ENCODE peak calls at places on chromosome 9, in nine cellular contexts. Y is PC-9; U is naive thymus-derived CD4-positive, alpha-beta T cell; Q is pancreas; B is transverse colon; D is heart right ventricle; L is CD4-positive, CD25-positive, alpha-beta regulatory T cell; E is mesenchymal stem cell; F is left lung. C is an unnamed sample.

GRCh38 chr9:133120343-133121199 is 469 bp downstream of the RALGDS start:
- DNase-seq in Y (no peak), U (no peak), Q (peak; percentile 61), B (no peak), D (peak; percentile 25), L (no peak), E (no peak), F (peak; percentile 60), C (no peak)

GRCh38 chr9:111853450-111853827 is 43.2 kb upstream of the UGCG start:
- DNase-seq in Y (no peak), U (no peak), Q (no peak), B (no peak), D (no peak), L (no peak), E (no peak), F (no peak), C (no peak)

GRCh38 chr9:101235105-101235866 is 149.5 kb downstream of the BAAT start:
- DNase-seq in Y (no peak), U (no peak), Q (no peak), B (no peak), D (no peak), L (no peak), E (no peak), F (no peak), C (no peak)

GRCh38 chr9:135030711-135031245 is 56.7 kb upstream of the OLFM1 start:
- DNase-seq in Y (no peak), U (no peak), Q (no peak), B (no peak), D (no peak), L (no peak), E (no peak), F (no peak), C (no peak)

GRCh38 chr9:16361118-16361517 is 509.4 kb downstream of the BNC2 start:
- DNase-seq in Y (no peak), U (no peak), Q (no peak), B (no peak), D (no peak), L (no peak), E (no peak), F (no peak), C (no peak)

GRCh38 chr9:111661150-111661801 is at the start of gene GNG10:
- DNase-seq in Y (peak; percentile 69), U (peak; percentile 72), Q (peak; percentile 61), B (peak; percentile 65), D (peak; percentile 73), L (peak; percentile 72), E (peak; percentile 62), F (peak; percentile 95), C (peak; percentile 55)

GRCh38 chr9:131080589-131080988 is 15.7 kb upstream of the AIF1L start:
- DNase-seq in Y (peak; percentile 60), U (no peak), Q (no peak), B (no peak), D (no peak), L (no peak), E (no peak), F (no peak), C (no peak)

GRCh38 chr9:125329978-125330377 is 68.4 kb downstream of the GAPVD1 start:
- DNase-seq in Y (no peak), U (no peak), Q (no peak), B (no peak), D (no peak), L (no peak), E (no peak), F (no peak), C (no peak)

GRCh38 chr9:7656648-7657047 is 142.9 kb downstream of the DMAC1 start:
- DNase-seq in Y (no peak), U (no peak), Q (no peak), B (peak; percentile 13), D (no peak), L (no peak), E (no peak), F (no peak), C (no peak)

GRCh38 chr9:130313103-130313858 is 47.7 kb downstream of the HMCN2 start:
- DNase-seq in Y (peak; percentile 60), U (no peak), Q (no peak), B (no peak), D (no peak), L (no peak), E (no peak), F (peak; percentile 46), C (no peak)

DNA sequence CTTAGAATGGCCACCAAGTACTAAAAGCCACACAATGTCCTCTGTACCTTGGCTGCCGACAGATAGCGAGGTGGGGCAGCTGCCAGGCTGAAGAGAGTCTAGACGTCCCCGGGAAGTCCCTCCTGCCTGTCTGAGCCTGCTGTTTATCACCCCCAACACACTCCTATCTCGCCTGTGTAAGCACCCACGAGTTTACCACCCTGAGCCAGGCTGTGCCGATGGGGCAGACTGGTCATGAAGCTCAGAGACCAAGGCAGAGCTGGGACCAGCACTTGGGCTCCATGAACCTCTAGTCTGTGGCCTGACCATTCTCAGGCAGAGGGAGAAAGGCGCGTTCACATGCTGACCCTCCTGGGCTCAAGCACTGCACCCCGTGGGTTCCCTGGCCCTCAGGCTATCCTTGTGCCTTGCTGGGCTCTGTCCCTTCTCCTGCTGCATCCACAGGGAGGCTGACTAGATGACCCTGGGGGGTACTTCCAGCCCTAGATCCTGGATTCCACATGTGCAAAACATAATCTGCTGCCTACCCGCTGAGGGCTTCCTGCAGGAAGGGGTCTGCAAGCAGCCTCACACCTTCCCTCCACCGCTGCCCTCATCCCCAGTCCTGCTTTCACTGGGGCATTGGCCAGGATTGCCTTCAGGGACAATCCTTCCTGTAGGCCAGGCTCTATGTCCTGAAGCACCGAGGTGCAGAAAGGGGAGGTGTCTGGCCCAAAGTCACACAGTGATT is 18.6 kb upstream of the SLC25A51 start:
- DNase-seq in Y (no peak), U (no peak), Q (no peak), B (no peak), D (peak; percentile 39), L (no peak), E (no peak), F (peak; percentile 31), C (no peak)
- H3K27ac ChIP-seq in Y (no peak overlapping the region), U (no peak overlapping the region), Q (peak overlapping the region; percentile 55), B (no peak overlapping the region), D (no peak overlapping the region), L (no peak overlapping the region), E (peak overlapping the region; percentile 6), F (peak overlapping the region; percentile 13), C (no peak overlapping the region)

GRCh38 chr9:71783120-71783523 is 14.8 kb upstream of the CEMIP2 start:
- DNase-seq in Y (peak; percentile 45), U (peak; percentile 83), Q (no peak), B (peak; percentile 69), D (peak; percentile 12), L (peak; percentile 89), E (no peak), F (no peak), C (peak; percentile 82)

GRCh38 chr9:71778085-71778484 is 9.8 kb upstream of the CEMIP2 start:
- DNase-seq in Y (no peak), U (no peak), Q (no peak), B (no peak), D (no peak), L (no peak), E (no peak), F (no peak), C (no peak)

GRCh38 chr9:71781391-71781790 is 13.1 kb upstream of the CEMIP2 start:
- DNase-seq in Y (no peak), U (no peak), Q (no peak), B (no peak), D (no peak), L (no peak), E (no peak), F (no peak), C (no peak)

DNA sequence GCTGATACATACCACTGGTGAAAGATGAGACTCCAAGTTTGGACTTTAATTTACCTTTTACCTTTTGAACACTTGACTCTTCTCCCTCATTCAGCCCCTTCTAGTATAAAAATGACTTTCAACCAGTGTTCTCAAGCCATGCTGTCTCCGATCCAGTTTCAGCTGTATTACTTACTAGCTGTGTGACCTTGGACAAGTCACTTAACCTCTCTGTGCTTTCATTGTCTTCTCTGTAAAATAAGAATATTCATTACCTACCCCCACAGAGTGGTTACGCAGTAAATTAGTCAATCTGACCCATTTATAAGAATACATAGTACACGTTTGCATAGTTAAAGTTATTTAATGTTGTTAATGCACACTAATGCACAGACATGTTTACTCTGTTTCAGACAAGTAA is 12.6 kb upstream of the CEMIP2 start:
- DNase-seq in Y (no peak), U (no peak), Q (no peak), B (no peak), D (no peak), L (no peak), E (no peak), F (no peak), C (no peak)
- H3K4me3 ChIP-seq in Y (no peak overlapping the region), U (no peak overlapping the region), Q (no peak overlapping the region), B (no peak overlapping the region), D (no peak overlapping the region), L (peak overlapping the region; percentile 46), E (no peak overlapping the region), F (no peak overlapping the region), C (no peak overlapping the region)

DNA sequence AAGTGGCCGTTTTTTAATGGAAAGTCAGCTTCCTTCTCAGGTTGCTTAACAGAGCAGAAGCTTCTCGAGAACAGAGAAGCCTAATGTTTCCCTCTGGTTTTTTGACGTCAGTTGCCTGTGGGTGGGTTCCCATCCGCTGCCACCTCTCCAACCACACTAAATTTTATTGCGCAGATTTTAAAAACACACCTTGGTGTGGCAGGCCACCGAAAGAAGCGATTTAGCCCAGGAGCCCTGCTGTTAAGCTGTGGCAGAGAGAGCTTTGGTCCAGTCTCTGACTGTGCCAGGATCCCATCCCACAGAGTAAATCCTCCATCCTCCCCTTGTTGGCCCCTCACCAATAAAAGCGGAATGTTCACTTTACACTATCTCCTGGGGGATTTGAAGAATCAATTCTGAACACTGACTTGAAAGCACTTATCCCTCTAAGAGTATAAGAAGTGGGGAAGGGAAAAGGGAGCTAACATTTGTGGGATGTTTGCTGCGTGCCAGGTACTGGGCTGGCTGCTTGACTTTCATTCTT is 181.6 kb downstream of the AOPEP start:
- DNase-seq in Y (no peak), U (no peak), Q (no peak), B (no peak), D (no peak), L (no peak), E (no peak), F (no peak), C (no peak)
- H3K27ac ChIP-seq in Y (no peak overlapping the region), U (no peak overlapping the region), Q (peak overlapping the region; percentile 68), B (peak overlapping the region; percentile 58), D (peak overlapping the region; percentile 39), L (no peak overlapping the region), E (peak overlapping the region; percentile 22), F (peak overlapping the region; percentile 84), C (no peak overlapping the region)

GRCh38 chr9:109319072-109319630 is 1.7 kb downstream of the EPB41L4B start:
- DNase-seq in Y (peak; percentile 25), U (no peak), Q (peak; percentile 75), B (peak; percentile 54), D (no peak), L (no peak), E (no peak), F (peak; percentile 84), C (no peak)

GRCh38 chr9:109317979-109318671 is 2.7 kb downstream of the EPB41L4B start:
- DNase-seq in Y (no peak), U (no peak), Q (no peak), B (no peak), D (no peak), L (no peak), E (no peak), F (no peak), C (no peak)

GRCh38 chr9:109320338-109320733 is 523 bp downstream of the EPB41L4B start:
- DNase-seq in Y (peak; percentile 29), U (no peak), Q (peak; percentile 63), B (peak; percentile 42), D (no peak), L (no peak), E (no peak), F (peak; percentile 79), C (no peak)

GRCh38 chr9:109320734-109321448 is at the start of gene EPB41L4B:
- DNase-seq in Y (peak; percentile 95), U (peak; percentile 81), Q (peak; percentile 98), B (peak; percentile 94), D (peak; percentile 85), L (peak; percentile 83), E (peak; percentile 71), F (peak; percentile 96), C (peak; percentile 47)

GRCh38 chr9:109319631-109320233 is 1.1 kb downstream of the EPB41L4B start:
- DNase-seq in Y (peak; percentile 25), U (peak; percentile 2), Q (peak; percentile 74), B (peak; percentile 28), D (peak; percentile 23), L (no peak), E (no peak), F (peak; percentile 79), C (no peak)
- H3K4me3 ChIP-seq in Y (peak overlapping the region; percentile 60), U (no peak overlapping the region), Q (peak overlapping the region; percentile 88), B (peak overlapping the region; percentile 4), D (peak overlapping the region; percentile 54), L (no peak overlapping the region), E (peak overlapping the region; percentile 59), F (peak overlapping the region; percentile 44), C (no peak overlapping the region)

C was measured in effector memory CD4-positive, alpha-beta T cell.